ENCODE peak calls at places on chromosomes 11 and 22, in seven cellular contexts. A is choroid plexus epithelial cell, E is astrocyte of the spinal cord, K is GM10248, R is prostate gland, C is RWPE2, N is kidney. D is an unnamed sample.

GRCh38 chr11:120235024-120235628 is 4.8 kb upstream of the POU2F3 start:
- DNase-seq in A (peak), E (peak), K (peak), R (peak), C (no peak), N (peak), D (no peak)

GRCh38 chr11:33695051-33695566 is 5.5 kb downstream of the C11orf91 start:
- DNase-seq in A (no peak), E (no peak), K (no peak), R (no peak), C (no peak), N (peak), D (no peak)

GRCh38 chr11:45859661-45860140 is 12.4 kb downstream of the CRY2 start:
- DNase-seq in A (peak), E (peak), K (no peak), R (peak), C (no peak), N (peak), D (no peak)

GRCh38 chr11:44221486-44221885 is 88.5 kb downstream of the ALX4 start:
- DNase-seq in A (no peak), E (no peak), K (no peak), R (no peak), C (no peak), N (no peak), D (no peak)

GRCh38 chr11:119585038-119585666 is 143.8 kb downstream of the NECTIN1 start:
- DNase-seq in A (peak), E (peak), K (no peak), R (peak), C (no peak), N (peak), D (peak)

GRCh38 chr11:14578551-14578956 is 58.4 kb upstream of the PSMA1 start:
- DNase-seq in A (peak), E (peak), K (peak), R (peak), C (no peak), N (no peak), D (no peak)

GRCh38 chr11:2769409-2769778 is 69.6 kb upstream of the KCNQ1OT1 start:
- DNase-seq in A (no peak), E (no peak), K (no peak), R (no peak), C (no peak), N (no peak), D (no peak)

GRCh38 chr11:61838921-61839320 is 10.8 kb downstream of the FADS2 start:
- DNase-seq in A (no peak), E (no peak), K (no peak), R (no peak), C (no peak), N (peak), D (no peak)

GRCh38 chr11:66567787-66568123 is 651 bp downstream of the CTSF start:
- DNase-seq in A (no peak), E (no peak), K (no peak), R (no peak), C (no peak), N (peak), D (no peak)

GRCh38 chr22:50734986-50735738 is 2.8 kb upstream of the ACR start:
- DNase-seq in A (no peak), E (no peak), K (no peak), R (no peak), C (no peak), N (peak), D (no peak)

GRCh38 chr22:20764729-20765128 is 9.2 kb upstream of the SERPIND1 start:
- DNase-seq in A (no peak), E (no peak), K (no peak), R (no peak), C (no peak), N (no peak), D (no peak)

GRCh38 chr11:118142081-118142480 is 10.5 kb downstream of the SCN4B start:
- DNase-seq in A (no peak), E (no peak), K (no peak), R (no peak), C (no peak), N (no peak), D (no peak)

GRCh38 chr11:126716456-126717083 is 284.0 kb downstream of the KIRREL3 start:
- DNase-seq in A (peak), E (peak), K (peak), R (peak), C (no peak), N (no peak), D (no peak)

GRCh38 chr22:30655532-30655931 is 12.1 kb downstream of the DUSP18 start:
- DNase-seq in A (peak), E (no peak), K (no peak), R (no peak), C (no peak), N (no peak), D (no peak)

GRCh38 chr11:43944761-43945311 is 2.4 kb downstream of the C11orf96 start:
- DNase-seq in A (peak), E (no peak), K (peak), R (peak), C (peak), N (peak), D (no peak)

GRCh38 chr11:14446701-14447169 is 52.9 kb downstream of the COPB1 start:
- DNase-seq in A (peak), E (peak), K (no peak), R (no peak), C (no peak), N (no peak), D (no peak)

GRCh38 chr22:49754674-49755590 is 72.7 kb downstream of the BRD1 start:
- DNase-seq in A (no peak), E (no peak), K (no peak), R (no peak), C (peak), N (peak), D (no peak)

GRCh38 chr22:28442264-28442950 is 237.2 kb downstream of the TTC28 start:
- DNase-seq in A (peak), E (peak), K (peak), R (peak), C (peak), N (peak), D (peak)

GRCh38 chr22:45958971-45959370 is 18.0 kb downstream of the WNT7B start:
- DNase-seq in A (no peak), E (no peak), K (no peak), R (no peak), C (no peak), N (no peak), D (no peak)

GRCh38 chr11:8790964-8791363 is 108.4 kb downstream of the RPL27A start:
- DNase-seq in A (no peak), E (no peak), K (no peak), R (no peak), C (no peak), N (no peak), D (no peak)

GRCh38 chr11:93474122-93474521 is 69.1 kb downstream of the SMCO4 start:
- DNase-seq in A (no peak), E (no peak), K (no peak), R (no peak), C (no peak), N (no peak), D (no peak)

GRCh38 chr22:35116269-35116668 is 50.3 kb downstream of the ISX start:
- DNase-seq in A (no peak), E (no peak), K (no peak), R (no peak), C (no peak), N (no peak), D (no peak)

GRCh38 chr22:35119494-35119893 is 53.5 kb downstream of the ISX start:
- DNase-seq in A (no peak), E (no peak), K (no peak), R (no peak), C (no peak), N (no peak), D (no peak)

GRCh38 chr22:35114296-35114980 is 48.5 kb downstream of the ISX start:
- DNase-seq in A (no peak), E (no peak), K (no peak), R (no peak), C (no peak), N (no peak), D (no peak)

GRCh38 chr22:35115515-35115914 is 49.6 kb downstream of the ISX start:
- DNase-seq in A (no peak), E (no peak), K (no peak), R (no peak), C (no peak), N (no peak), D (no peak)

DNA sequence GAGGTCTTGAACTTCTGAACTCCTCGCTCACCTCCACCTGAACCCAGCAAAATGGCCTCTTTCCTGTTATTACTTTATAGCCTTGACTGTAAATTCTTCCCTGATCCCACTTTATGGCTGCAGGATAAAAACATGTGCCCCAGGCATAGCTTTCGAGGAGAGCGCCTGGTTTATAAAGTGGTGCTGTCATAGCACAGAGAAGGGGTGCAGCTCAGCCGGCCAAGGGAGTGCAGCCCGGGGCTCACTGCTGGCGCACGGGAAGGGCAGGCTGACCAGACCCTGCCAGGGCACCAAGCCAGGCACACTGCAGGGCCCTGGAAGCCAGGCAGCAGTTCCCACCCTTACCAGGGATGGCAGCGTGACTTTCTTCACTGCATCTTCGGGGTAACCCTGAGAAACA is 50.9 kb downstream of the ISX start:
- DNase-seq in A (no peak), E (no peak), K (no peak), R (no peak), C (no peak), N (no peak), D (no peak)
- TF ChIP-seq CTCF in A (no peak), E (no peak), K (no peak), R (no peak), C (no peak), N (no peak), D (no peak)

DNA sequence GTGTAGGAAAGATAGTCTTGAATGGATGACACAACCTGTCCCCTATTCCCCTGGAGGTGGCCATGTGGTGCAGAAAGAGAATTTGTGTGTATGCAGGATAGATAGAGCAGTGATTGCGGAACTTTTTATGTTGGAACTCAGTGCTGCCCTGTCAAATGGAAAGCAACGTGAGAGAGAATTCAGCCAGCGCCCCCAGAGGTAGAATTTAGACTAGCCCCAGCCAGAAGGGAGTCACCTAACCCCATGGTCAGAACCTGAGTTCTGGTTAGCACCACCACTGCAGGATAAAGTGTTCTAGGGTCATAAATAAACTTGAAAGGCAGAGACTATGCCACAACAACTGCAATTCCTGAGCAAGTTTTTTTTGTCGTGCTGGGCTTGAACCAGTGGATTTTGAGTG is 152.9 kb upstream of the GRIA4 start:
- DNase-seq in A (peak), E (no peak), K (no peak), R (no peak), C (no peak), N (no peak), D (no peak)
- TF ChIP-seq CTCF in A (peak), E (no peak), K (no peak), R (no peak), C (no peak), N (no peak), D (no peak)

DNA sequence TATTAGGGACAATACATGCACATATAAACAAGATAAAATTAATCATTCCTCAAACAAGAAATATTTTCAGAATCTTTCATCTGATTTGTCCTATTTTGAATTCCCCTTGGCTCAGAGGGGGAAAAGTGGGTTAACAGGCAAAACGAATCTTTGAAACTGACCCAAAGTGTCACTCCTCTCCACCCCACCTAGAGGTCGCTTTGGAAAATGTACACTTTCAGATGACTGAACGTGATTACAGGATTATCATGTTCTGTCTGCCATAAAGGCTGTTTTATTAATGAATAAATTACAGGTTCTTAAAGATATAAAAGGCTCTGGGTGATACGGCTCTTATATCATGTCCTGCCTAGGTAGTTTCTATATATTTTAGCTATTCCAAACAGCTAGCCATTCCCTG is 1735.0 kb downstream of the LRRC4C start:
- DNase-seq in A (no peak), E (no peak), K (no peak), R (no peak), C (no peak), N (no peak), D (no peak)
- TF ChIP-seq CTCF in A (no peak), E (no peak), K (no peak), R (no peak), C (peak), N (no peak), D (no peak)

DNA sequence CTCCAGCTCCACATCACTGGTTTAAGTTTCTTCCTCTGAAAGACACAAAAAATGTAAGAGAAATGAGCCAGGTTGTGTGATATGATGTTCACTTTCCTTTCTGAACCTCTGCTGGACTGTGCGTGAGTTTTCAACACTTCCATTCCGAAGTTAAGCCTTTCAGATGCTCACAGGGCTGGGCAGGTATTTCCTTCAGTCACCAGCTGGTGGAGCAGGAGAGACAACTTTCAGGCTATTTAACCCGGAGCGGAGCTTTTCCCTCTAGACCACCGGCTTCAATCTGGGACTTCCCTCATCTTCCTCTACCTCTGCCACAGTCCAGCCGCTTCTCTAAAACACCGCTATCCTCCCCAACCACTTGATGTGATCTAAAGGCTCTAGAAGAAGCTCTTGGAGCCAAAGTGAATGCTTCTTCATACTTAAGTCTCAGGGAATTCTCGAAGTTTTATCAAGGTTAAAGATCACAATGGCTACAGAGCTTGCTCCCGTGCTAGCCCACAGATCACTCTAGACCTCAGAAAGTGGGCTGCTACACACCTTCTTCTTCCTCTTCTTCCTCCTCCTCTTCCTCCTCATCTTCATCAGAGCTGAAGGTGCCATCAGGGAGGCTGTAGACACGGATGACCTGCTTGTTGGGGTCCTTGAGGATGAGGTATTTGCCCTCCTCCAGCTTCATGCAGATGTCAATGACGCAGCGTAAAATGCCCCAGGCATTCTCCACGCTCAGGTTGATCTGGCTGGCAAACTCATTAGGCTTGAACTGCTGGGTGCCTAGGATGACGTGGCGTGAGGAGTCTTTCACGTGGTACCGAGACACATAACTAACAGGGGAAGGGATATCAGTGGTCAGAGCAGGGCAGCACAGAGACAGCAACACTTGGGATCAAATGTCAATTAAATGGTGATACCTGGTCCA is 4.4 kb upstream of the FOXRED2 start:
- DNase-seq in A (peak), E (peak), K (peak), R (no peak), C (no peak), N (peak), D (peak)
- TF ChIP-seq CTCF in A (peak), E (peak), K (peak), R (peak), C (peak), N (peak), D (peak)